ENCODE peak calls at places on chromosome 1, in ten cellular contexts. G is stomach, C is esophagus squamous epithelium, L is lower leg skin, J is transverse colon, D is ovary, B is H54, W is spleen, U is heart left ventricle, X is sigmoid colon. Q is an unnamed sample.

GRCh38 chr1:100433563-100433962 is 81.3 kb downstream of the CDC14A start:
- DNase-seq in W (no peak), L (no peak), U (no peak), G (no peak), C (no peak), B (no peak), D (no peak), X (no peak), J (no peak), Q (no peak)

GRCh38 chr1:221148580-221148979 is 269.3 kb downstream of the HLX start:
- DNase-seq in B (no peak), G (no peak), D (no peak), C (no peak), J (no peak), W (no peak), U (no peak), L (no peak), X (no peak), Q (no peak)

GRCh38 chr1:203916756-203917155 is 55.4 kb downstream of the SNRPE start:
- DNase-seq in B (no peak), G (no peak), J (no peak), U (no peak), W (no peak), C (no peak), D (no peak), L (no peak), X (no peak), Q (no peak)

GRCh38 chr1:110465814-110466380 is 14.9 kb downstream of the PROK1 start:
- DNase-seq in B (no peak), L (no peak), C (no peak), D (no peak), G (no peak), X (no peak), U (no peak), J (no peak), W (peak), Q (no peak)

GRCh38 chr1:228072658-228073043 is 9.9 kb upstream of the ARF1 start:
- DNase-seq in G (peak), B (no peak), J (no peak), X (no peak), D (no peak), L (peak), U (peak), C (no peak), W (peak), Q (no peak)

GRCh38 chr1:39387452-39387851 is 104.0 kb upstream of the BMP8A start:
- DNase-seq in W (no peak), B (peak), L (no peak), J (no peak), X (no peak), G (no peak), D (no peak), U (no peak), C (no peak), Q (no peak)

GRCh38 chr1:23696335-23696989 is 4.9 kb downstream of the RPL11 start:
- DNase-seq in D (no peak), L (no peak), X (no peak), B (no peak), U (no peak), J (peak), C (no peak), G (no peak), W (no peak), Q (no peak)

GRCh38 chr1:27555700-27556424 is 48.1 kb downstream of the AHDC1 start:
- DNase-seq in X (no peak), J (no peak), L (no peak), D (peak), C (no peak), B (no peak), U (peak), W (peak), G (no peak), Q (peak)

GRCh38 chr1:19206947-19207346 is 3.1 kb downstream of the UBR4 start:
- DNase-seq in C (no peak), J (no peak), D (no peak), U (no peak), W (no peak), X (no peak), B (no peak), L (no peak), G (no peak), Q (no peak)

GRCh38 chr1:179164494-179164893 is 65.0 kb downstream of the ABL2 start:
- DNase-seq in L (no peak), W (no peak), C (no peak), U (no peak), J (no peak), G (no peak), X (no peak), B (peak), D (no peak), Q (no peak)

GRCh38 chr1:162873671-162874666 is 13.0 kb upstream of the CCDC190 start:
- DNase-seq in L (no peak), X (no peak), U (no peak), B (no peak), G (no peak), C (no peak), J (no peak), W (no peak), D (no peak), Q (no peak)

GRCh38 chr1:92975551-92976232 is 14.4 kb upstream of the DIPK1A start:
- DNase-seq in D (no peak), G (no peak), W (no peak), L (peak), J (peak), X (no peak), C (no peak), B (no peak), U (no peak), Q (no peak)

GRCh38 chr1:232322162-232322734 is 307.7 kb downstream of the SIPA1L2 start:
- DNase-seq in C (no peak), W (no peak), G (no peak), X (no peak), D (no peak), B (no peak), J (peak), L (no peak), U (no peak), Q (no peak)

GRCh38 chr1:111622166-111622565 is 2.6 kb downstream of the RAP1A start:
- DNase-seq in L (no peak), X (no peak), D (no peak), J (no peak), U (no peak), W (no peak), C (no peak), G (no peak), B (no peak), Q (no peak)
- TF ChIP-seq POLR2A in L (no peak), X (no peak), D (no peak), J (no peak), U (no peak), W (no peak), C (no peak), G (no peak), B (no peak), Q (no peak)

GRCh38 chr1:244864253-244865027 is at the start of gene HNRNPU:
- DNase-seq in X (peak), D (peak), B (peak), L (peak), U (peak), J (peak), C (peak), W (peak), G (peak), Q (peak)
- TF ChIP-seq POLR2A in X (peak), D (peak), B (peak), L (peak), U (peak), J (peak), C (no peak), W (peak), G (peak), Q (peak)

GRCh38 chr1:35268282-35269189 is at the start of gene ZMYM4:
- DNase-seq in X (peak), D (peak), U (peak), W (peak), C (peak), B (peak), G (peak), J (peak), L (peak), Q (peak)
- TF ChIP-seq POLR2A in X (no peak), D (peak), U (peak), W (no peak), C (no peak), B (peak), G (no peak), J (peak), L (no peak), Q (no peak)

DNA sequence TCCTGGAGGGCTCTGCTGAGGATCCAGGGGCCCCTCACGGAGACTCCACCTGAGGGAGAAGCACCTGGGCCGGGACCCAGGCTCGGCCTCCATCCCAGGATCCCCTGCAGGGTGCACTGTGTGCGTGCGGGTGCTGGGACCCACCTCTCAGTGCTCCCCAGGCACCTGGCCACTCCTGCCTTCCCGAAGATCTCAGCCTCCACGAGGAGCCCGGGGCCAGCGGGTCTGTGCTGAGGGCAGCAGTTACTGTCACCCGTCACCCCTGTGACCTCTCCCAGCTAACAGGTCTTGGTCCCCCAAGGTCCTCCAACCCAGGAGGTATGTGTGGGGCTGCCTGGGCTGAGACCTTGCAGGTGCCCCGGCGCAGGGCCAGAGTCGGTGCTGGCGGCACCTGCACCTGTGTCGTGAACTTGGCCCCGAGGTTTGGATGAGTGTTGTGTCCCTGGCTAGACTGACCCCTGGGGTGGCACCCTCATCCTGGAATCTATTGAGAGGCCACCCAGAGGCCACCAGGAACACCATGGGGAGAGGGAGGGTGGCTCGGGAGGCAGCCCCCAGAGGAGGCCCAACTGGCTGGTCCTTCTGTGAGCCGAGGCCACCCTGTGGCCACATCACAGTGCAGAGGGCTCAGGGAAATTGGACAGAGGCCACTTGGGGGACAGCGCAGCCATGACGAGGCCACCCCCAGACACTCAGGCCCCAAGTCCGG is 17.6 kb downstream of the MORN1 start:
- DNase-seq in D (no peak), C (no peak), G (no peak), B (no peak), W (peak), L (peak), J (peak), X (peak), U (peak), Q (no peak)
- TF ChIP-seq POLR2A in D (no peak), C (no peak), G (no peak), B (no peak), W (no peak), L (no peak), J (no peak), X (no peak), U (no peak), Q (no peak)